ENCODE peak calls at places on chromosomes 7 and 10, in seven cellular contexts. One of them, this sample, is unnamed.

GRCh38 chr7:24834150-24834798 is 77.0 kb upstream of the GSDME start:
- DNase-seq in HCT116: no peak
- DNase-seq in H1: no peak
- DNase-seq in HepG2: no peak
- DNase-seq in K562: no peak
- DNase-seq in GM12878: no peak
- DNase-seq in SK-N-SH: no peak
- DNase-seq in this sample: no peak

GRCh38 chr10:75209325-75210192 is 1.0 kb upstream of the VDAC2 start:
- DNase-seq in HCT116: no peak
- DNase-seq in H1: no peak
- DNase-seq in HepG2: no peak
- DNase-seq in K562: peak
- DNase-seq in GM12878: peak
- DNase-seq in SK-N-SH: peak
- DNase-seq in this sample: peak

GRCh38 chr7:73822319-73823173 is 8.2 kb upstream of the CLDN4 start:
- DNase-seq in HCT116: peak
- DNase-seq in H1: no peak
- DNase-seq in HepG2: peak
- DNase-seq in K562: peak
- DNase-seq in GM12878: no peak
- DNase-seq in SK-N-SH: peak
- DNase-seq in this sample: peak

GRCh38 chr10:29807407-29807806 is 172.6 kb upstream of the SVIL start:
- DNase-seq in HCT116: no peak
- DNase-seq in H1: no peak
- DNase-seq in HepG2: no peak
- DNase-seq in K562: no peak
- DNase-seq in GM12878: no peak
- DNase-seq in SK-N-SH: no peak
- DNase-seq in this sample: peak

GRCh38 chr7:111741811-111742240 is 179.5 kb upstream of the IMMP2L start:
- DNase-seq in HCT116: peak
- DNase-seq in H1: no peak
- DNase-seq in HepG2: peak
- DNase-seq in K562: peak
- DNase-seq in GM12878: peak
- DNase-seq in SK-N-SH: peak
- DNase-seq in this sample: peak

GRCh38 chr10:102243304-102243703 is 2.0 kb upstream of the PITX3 start:
- DNase-seq in HCT116: no peak
- DNase-seq in H1: no peak
- DNase-seq in HepG2: peak
- DNase-seq in K562: no peak
- DNase-seq in GM12878: no peak
- DNase-seq in SK-N-SH: no peak
- DNase-seq in this sample: no peak

GRCh38 chr7:76220185-76221057 is 18.7 kb downstream of the SRRM3 start:
- DNase-seq in HCT116: no peak
- DNase-seq in H1: peak
- DNase-seq in HepG2: peak
- DNase-seq in K562: peak
- DNase-seq in GM12878: no peak
- DNase-seq in SK-N-SH: peak
- DNase-seq in this sample: no peak

GRCh38 chr7:9939171-9939570 is 1034.5 kb upstream of the PHF14 start:
- DNase-seq in HCT116: no peak
- DNase-seq in H1: no peak
- DNase-seq in HepG2: no peak
- DNase-seq in K562: no peak
- DNase-seq in GM12878: no peak
- DNase-seq in SK-N-SH: no peak
- DNase-seq in this sample: no peak

GRCh38 chr7:106501605-106502580 is 159.1 kb downstream of the CCDC71L start:
- DNase-seq in HCT116: no peak
- DNase-seq in H1: no peak
- DNase-seq in HepG2: no peak
- DNase-seq in K562: peak
- DNase-seq in GM12878: no peak
- DNase-seq in SK-N-SH: no peak
- DNase-seq in this sample: no peak

GRCh38 chr7:149028346-149029109 is at the start of gene PDIA4:
- DNase-seq in HCT116: peak
- DNase-seq in H1: peak
- DNase-seq in HepG2: peak
- DNase-seq in K562: peak
- DNase-seq in GM12878: peak
- DNase-seq in SK-N-SH: peak
- DNase-seq in this sample: peak

GRCh38 chr7:116339564-116339963 is 129.2 kb downstream of the TES start:
- DNase-seq in HCT116: no peak
- DNase-seq in H1: no peak
- DNase-seq in HepG2: peak
- DNase-seq in K562: peak
- DNase-seq in GM12878: no peak
- DNase-seq in SK-N-SH: no peak
- DNase-seq in this sample: no peak

GRCh38 chr10:4234661-4235060 is 449.7 kb upstream of the KLF6 start:
- DNase-seq in HCT116: no peak
- DNase-seq in H1: no peak
- DNase-seq in HepG2: no peak
- DNase-seq in K562: peak
- DNase-seq in GM12878: no peak
- DNase-seq in SK-N-SH: no peak
- DNase-seq in this sample: no peak

GRCh38 chr7:155224116-155224811 is 73.4 kb upstream of the INSIG1 start:
- DNase-seq in HCT116: no peak
- DNase-seq in H1: no peak
- DNase-seq in HepG2: no peak
- DNase-seq in K562: no peak
- DNase-seq in GM12878: no peak
- DNase-seq in SK-N-SH: no peak
- DNase-seq in this sample: no peak

GRCh38 chr7:23207029-23207428 is 25.2 kb downstream of the NUP42 start:
- DNase-seq in HCT116: no peak
- DNase-seq in H1: no peak
- DNase-seq in HepG2: peak
- DNase-seq in K562: no peak
- DNase-seq in GM12878: no peak
- DNase-seq in SK-N-SH: no peak
- DNase-seq in this sample: no peak

GRCh38 chr7:29289156-29290021 is 94.8 kb downstream of the CHN2 start:
- DNase-seq in HCT116: no peak
- DNase-seq in H1: no peak
- DNase-seq in HepG2: peak
- DNase-seq in K562: no peak
- DNase-seq in GM12878: peak
- DNase-seq in SK-N-SH: no peak
- DNase-seq in this sample: no peak

GRCh38 chr7:146764458-146764857 is 647.9 kb downstream of the CNTNAP2 start:
- DNase-seq in HCT116: no peak
- DNase-seq in H1: no peak
- DNase-seq in HepG2: no peak
- DNase-seq in K562: no peak
- DNase-seq in GM12878: no peak
- DNase-seq in SK-N-SH: no peak
- DNase-seq in this sample: no peak

DNA sequence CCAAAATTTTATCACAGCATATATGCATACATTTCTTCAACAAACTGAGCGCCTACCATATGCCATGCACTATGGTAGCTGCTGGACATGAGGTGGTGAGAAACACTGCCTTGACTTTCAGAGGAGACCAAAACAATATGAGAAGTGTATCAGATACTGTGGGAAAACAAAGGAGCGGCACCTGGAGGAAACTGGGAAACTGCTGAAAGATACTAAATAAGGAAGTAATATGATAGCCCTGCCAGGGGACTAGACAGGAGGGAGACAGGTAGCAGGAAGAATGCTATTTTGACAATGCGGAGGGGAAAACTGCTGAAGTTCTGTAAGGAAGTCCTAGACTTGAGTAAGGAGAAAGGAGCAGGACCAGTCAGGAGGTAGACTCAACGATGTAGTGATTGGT is 3.2 kb downstream of the CDNF start:
- DNase-seq in HCT116: no peak
- DNase-seq in H1: no peak
- DNase-seq in HepG2: no peak
- DNase-seq in K562: no peak
- DNase-seq in GM12878: no peak
- DNase-seq in SK-N-SH: no peak
- DNase-seq in this sample: no peak
- TF ChIP-seq JUND in HCT116: no peak
- TF ChIP-seq JUND in H1: no peak
- TF ChIP-seq JUND in HepG2: no peak
- TF ChIP-seq JUND in K562: no peak
- TF ChIP-seq JUND in GM12878: no peak
- TF ChIP-seq JUND in SK-N-SH: no peak
- TF ChIP-seq JUND in this sample: no peak

GRCh38 chr10:119598397-119598796 is 1.6 kb upstream of the TIAL1 start:
- DNase-seq in HCT116: no peak
- DNase-seq in H1: no peak
- DNase-seq in HepG2: no peak
- DNase-seq in K562: no peak
- DNase-seq in GM12878: no peak
- DNase-seq in SK-N-SH: no peak
- DNase-seq in this sample: no peak

GRCh38 chr10:119597405-119598186 is 832 bp upstream of the TIAL1 start:
- DNase-seq in HCT116: no peak
- DNase-seq in H1: no peak
- DNase-seq in HepG2: no peak
- DNase-seq in K562: no peak
- DNase-seq in GM12878: peak
- DNase-seq in SK-N-SH: no peak
- DNase-seq in this sample: no peak

GRCh38 chr10:119596537-119597404 is at the start of gene TIAL1:
- DNase-seq in HCT116: peak
- DNase-seq in H1: peak
- DNase-seq in HepG2: peak
- DNase-seq in K562: peak
- DNase-seq in GM12878: peak
- DNase-seq in SK-N-SH: peak
- DNase-seq in this sample: peak

GRCh38 chr10:119602241-119603095 is 5.7 kb upstream of the TIAL1 start:
- DNase-seq in HCT116: peak
- DNase-seq in H1: no peak
- DNase-seq in HepG2: peak
- DNase-seq in K562: no peak
- DNase-seq in GM12878: no peak
- DNase-seq in SK-N-SH: no peak
- DNase-seq in this sample: peak
- TF ChIP-seq JUND in HCT116: no peak
- TF ChIP-seq JUND in H1: no peak
- TF ChIP-seq JUND in HepG2: no peak
- TF ChIP-seq JUND in K562: no peak
- TF ChIP-seq JUND in GM12878: no peak
- TF ChIP-seq JUND in SK-N-SH: no peak
- TF ChIP-seq JUND in this sample: no peak

GRCh38 chr7:30658471-30659074 is 23.7 kb downstream of the CRHR2 start:
- DNase-seq in HCT116: no peak
- DNase-seq in H1: no peak
- DNase-seq in HepG2: no peak
- DNase-seq in K562: no peak
- DNase-seq in GM12878: no peak
- DNase-seq in SK-N-SH: no peak
- DNase-seq in this sample: no peak

GRCh38 chr7:30655096-30655970 is 26.9 kb downstream of the CRHR2 start:
- DNase-seq in HCT116: no peak
- DNase-seq in H1: no peak
- DNase-seq in HepG2: no peak
- DNase-seq in K562: no peak
- DNase-seq in GM12878: no peak
- DNase-seq in SK-N-SH: no peak
- DNase-seq in this sample: no peak

GRCh38 chr7:30656006-30656575 is 26.2 kb downstream of the CRHR2 start:
- DNase-seq in HCT116: no peak
- DNase-seq in H1: no peak
- DNase-seq in HepG2: no peak
- DNase-seq in K562: no peak
- DNase-seq in GM12878: no peak
- DNase-seq in SK-N-SH: no peak
- DNase-seq in this sample: no peak

GRCh38 chr7:30656611-30657010 is 25.6 kb downstream of the CRHR2 start:
- DNase-seq in HCT116: no peak
- DNase-seq in H1: no peak
- DNase-seq in HepG2: no peak
- DNase-seq in K562: no peak
- DNase-seq in GM12878: no peak
- DNase-seq in SK-N-SH: no peak
- DNase-seq in this sample: no peak

DNA sequence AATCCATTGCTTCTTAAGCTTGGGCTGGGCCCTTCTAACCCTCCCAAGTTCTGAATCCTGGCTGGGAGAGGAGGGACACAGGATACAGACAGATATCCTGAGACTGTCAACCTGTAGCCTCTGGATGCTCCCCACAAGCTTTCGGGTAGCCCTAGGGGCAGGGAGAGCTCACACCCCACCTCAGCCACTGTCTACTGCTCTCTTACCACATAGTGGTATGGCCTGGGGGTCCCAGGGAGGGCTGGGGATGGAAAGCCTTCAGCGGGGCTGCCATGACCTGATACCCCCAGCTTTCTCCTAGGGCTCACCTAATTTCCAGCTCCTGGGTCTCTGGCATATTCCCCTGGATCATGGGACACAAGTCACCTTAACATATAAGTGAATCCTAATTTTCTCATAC is 25.1 kb downstream of the CRHR2 start:
- DNase-seq in HCT116: no peak
- DNase-seq in H1: no peak
- DNase-seq in HepG2: no peak
- DNase-seq in K562: no peak
- DNase-seq in GM12878: no peak
- DNase-seq in SK-N-SH: no peak
- DNase-seq in this sample: no peak
- TF ChIP-seq JUND in HCT116: no peak
- TF ChIP-seq JUND in H1: no peak
- TF ChIP-seq JUND in HepG2: no peak
- TF ChIP-seq JUND in K562: no peak
- TF ChIP-seq JUND in GM12878: no peak
- TF ChIP-seq JUND in SK-N-SH: no peak
- TF ChIP-seq JUND in this sample: no peak

DNA sequence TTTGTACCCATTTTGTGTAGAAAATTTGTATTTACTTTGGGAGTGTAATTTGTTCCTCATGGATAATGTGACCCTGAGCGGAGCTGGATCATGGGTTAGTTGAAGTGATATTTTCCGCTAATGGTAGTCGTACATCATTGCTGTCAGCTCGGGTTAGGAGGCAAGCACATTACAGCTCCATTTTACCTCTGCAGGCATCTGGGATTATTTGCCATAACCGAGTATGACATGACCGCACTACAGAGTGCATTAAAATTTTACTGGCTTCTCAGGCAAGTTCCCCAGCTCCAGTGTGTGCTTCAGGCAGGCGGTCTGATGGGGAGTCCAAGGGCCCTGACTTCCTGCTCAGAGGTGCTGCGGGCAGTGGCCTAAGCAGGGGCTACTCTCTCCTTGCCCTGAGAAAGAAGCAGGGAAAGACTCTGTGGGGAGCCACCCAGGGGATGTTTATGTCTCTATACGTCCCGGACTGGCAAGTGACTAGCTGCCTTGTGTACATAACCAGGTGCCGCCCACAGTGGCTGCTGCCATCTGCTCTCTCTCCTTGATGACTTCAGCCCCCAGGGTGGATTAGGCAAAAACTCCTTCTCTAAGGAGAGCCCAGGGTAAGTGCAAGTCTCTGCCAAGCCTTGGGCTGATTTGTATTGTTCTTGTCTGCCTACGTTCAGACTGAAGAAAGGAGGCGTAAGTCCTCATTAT is 685.3 kb upstream of the GALNT17 start:
- DNase-seq in HCT116: no peak
- DNase-seq in H1: no peak
- DNase-seq in HepG2: no peak
- DNase-seq in K562: no peak
- DNase-seq in GM12878: no peak
- DNase-seq in SK-N-SH: no peak
- DNase-seq in this sample: no peak
- TF ChIP-seq JUND in HCT116: no peak
- TF ChIP-seq JUND in H1: no peak
- TF ChIP-seq JUND in HepG2: no peak
- TF ChIP-seq JUND in K562: no peak
- TF ChIP-seq JUND in GM12878: no peak
- TF ChIP-seq JUND in SK-N-SH: no peak
- TF ChIP-seq JUND in this sample: no peak